ENCODE peak calls at places on chromosomes 4 and X, in eight cellular contexts. I is AG09319, M is mammary epithelial cell, E is HFFc6, F is cardiac muscle cell, A is activated B cell treated with CpG ODN at 0.5 μM for 24 hours, P is ovary, V is OCI-LY7. X is an unnamed sample.

GRCh38 chr4:126291886-126292285 is 977.1 kb downstream of the FAT4 start:
- DNase-seq in V (no peak), M (no peak), I (no peak), A (no peak), P (no peak), F (no peak), E (no peak), X (no peak)

GRCh38 chr4:11436084-11436483 is 7.4 kb upstream of the HS3ST1 start:
- DNase-seq in F (no peak), V (no peak), P (no peak), M (no peak), A (no peak), E (no peak), I (no peak), X (no peak)

GRCh38 chr4:41413670-41414069 is 124.3 kb upstream of the LIMCH1 start:
- DNase-seq in P (no peak), M (peak), V (no peak), F (no peak), E (no peak), A (no peak), I (no peak), X (no peak)

GRCh38 chr4:107708225-107708624 is 11.8 kb downstream of the PAPSS1 start:
- DNase-seq in E (no peak), V (no peak), I (no peak), M (peak), A (no peak), P (no peak), F (no peak), X (no peak)

GRCh38 chr4:27088491-27088890 is 227.8 kb downstream of the STIM2 start:
- DNase-seq in F (no peak), I (no peak), V (no peak), E (no peak), A (no peak), P (no peak), M (no peak), X (no peak)

GRCh38 chr4:120842046-120842445 is 80.5 kb downstream of the PRDM5 start:
- DNase-seq in P (no peak), A (no peak), E (peak), I (no peak), M (no peak), V (no peak), F (peak), X (no peak)

GRCh38 chr4:187309456-187309855 is 585.8 kb upstream of the FAT1 start:
- DNase-seq in P (no peak), A (no peak), M (peak), I (no peak), E (peak), V (no peak), F (no peak), X (no peak)

GRCh38 chrX:153641575-153642312 is 5.3 kb upstream of the DUSP9 start:
- DNase-seq in P (peak), F (no peak), I (no peak), V (no peak), M (no peak), E (no peak), A (no peak), X (no peak)

GRCh38 chr4:165738571-165738970 is 134.5 kb upstream of the TLL1 start:
- DNase-seq in M (peak), F (no peak), E (no peak), V (no peak), I (no peak), A (no peak), P (no peak), X (no peak)

GRCh38 chr4:165684177-165684870 is 188.7 kb upstream of the TLL1 start:
- DNase-seq in E (peak), I (peak), F (no peak), A (no peak), V (no peak), P (no peak), M (peak), X (no peak)

GRCh38 chr4:43233321-43233720 is 340.8 kb downstream of the GRXCR1 start:
- DNase-seq in V (no peak), E (no peak), A (no peak), M (no peak), P (no peak), I (no peak), F (no peak), X (no peak)

GRCh38 chr4:150255610-150256580 is 177.7 kb downstream of the DCLK2 start:
- DNase-seq in E (no peak), P (peak), A (no peak), M (no peak), I (no peak), V (no peak), F (no peak), X (no peak)

GRCh38 chr4:150259861-150260567 is 181.8 kb downstream of the DCLK2 start:
- DNase-seq in V (no peak), P (no peak), F (no peak), M (no peak), A (no peak), E (no peak), I (no peak), X (no peak)

GRCh38 chr4:150257338-150257737 is 179.1 kb downstream of the DCLK2 start:
- DNase-seq in P (no peak), M (no peak), A (no peak), V (no peak), F (no peak), I (no peak), E (no peak), X (no peak)

GRCh38 chr4:150256841-150257273 is 178.6 kb downstream of the DCLK2 start:
- DNase-seq in M (peak), E (no peak), I (no peak), F (no peak), P (no peak), A (no peak), V (no peak), X (no peak)

DNA sequence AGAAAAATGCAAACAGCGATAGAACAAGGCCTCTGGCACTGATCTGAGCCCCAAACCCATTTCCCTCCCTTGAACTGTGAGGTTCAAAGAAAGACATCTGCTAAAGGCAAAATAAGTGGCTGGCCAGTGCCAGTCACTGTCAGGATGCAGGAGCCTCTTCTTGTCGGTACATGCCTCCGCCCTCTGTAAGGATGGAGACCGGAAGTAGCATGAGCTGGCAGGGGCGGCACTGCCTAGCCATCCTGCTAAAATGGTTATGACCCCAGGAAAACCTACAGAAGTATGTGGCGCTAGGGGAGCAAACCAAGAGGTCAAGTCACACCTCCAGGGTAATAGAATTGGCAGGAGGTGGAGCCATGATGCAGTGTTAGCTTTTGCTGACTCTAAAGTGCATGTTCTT is 180.3 kb downstream of the DCLK2 start:
- DNase-seq in E (no peak), A (no peak), M (peak), V (no peak), I (no peak), P (no peak), F (no peak), X (no peak)
- TF ChIP-seq CTCF in E (no peak), A (no peak), M (no peak), V (no peak), I (no peak), P (no peak), F (no peak), X (no peak)

DNA sequence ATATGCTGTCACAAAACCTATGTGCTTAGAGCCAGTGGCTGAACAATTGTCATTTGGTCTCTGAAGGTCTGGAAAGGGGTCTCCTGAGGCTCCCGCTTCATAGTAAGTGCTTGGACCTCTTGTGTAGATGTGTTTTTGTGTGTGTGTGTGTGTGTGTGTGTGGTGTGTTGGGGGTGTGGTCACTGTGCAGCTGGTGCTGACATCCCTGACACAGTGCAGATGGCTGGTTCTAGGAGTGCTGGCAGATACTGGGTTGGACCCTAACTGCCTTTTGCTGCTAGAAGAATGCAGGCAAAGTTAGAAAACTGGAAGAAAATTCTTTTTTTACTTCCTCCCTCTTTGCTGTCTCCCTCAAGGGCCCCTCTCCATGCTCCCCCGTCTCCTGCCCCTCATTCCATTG is 1872.6 kb downstream of the ARAP2 start:
- DNase-seq in E (no peak), V (no peak), F (peak), A (no peak), M (no peak), I (no peak), P (no peak), X (no peak)
- TF ChIP-seq CTCF in E (no peak), V (no peak), F (no peak), A (no peak), M (no peak), I (no peak), P (no peak), X (no peak)

DNA sequence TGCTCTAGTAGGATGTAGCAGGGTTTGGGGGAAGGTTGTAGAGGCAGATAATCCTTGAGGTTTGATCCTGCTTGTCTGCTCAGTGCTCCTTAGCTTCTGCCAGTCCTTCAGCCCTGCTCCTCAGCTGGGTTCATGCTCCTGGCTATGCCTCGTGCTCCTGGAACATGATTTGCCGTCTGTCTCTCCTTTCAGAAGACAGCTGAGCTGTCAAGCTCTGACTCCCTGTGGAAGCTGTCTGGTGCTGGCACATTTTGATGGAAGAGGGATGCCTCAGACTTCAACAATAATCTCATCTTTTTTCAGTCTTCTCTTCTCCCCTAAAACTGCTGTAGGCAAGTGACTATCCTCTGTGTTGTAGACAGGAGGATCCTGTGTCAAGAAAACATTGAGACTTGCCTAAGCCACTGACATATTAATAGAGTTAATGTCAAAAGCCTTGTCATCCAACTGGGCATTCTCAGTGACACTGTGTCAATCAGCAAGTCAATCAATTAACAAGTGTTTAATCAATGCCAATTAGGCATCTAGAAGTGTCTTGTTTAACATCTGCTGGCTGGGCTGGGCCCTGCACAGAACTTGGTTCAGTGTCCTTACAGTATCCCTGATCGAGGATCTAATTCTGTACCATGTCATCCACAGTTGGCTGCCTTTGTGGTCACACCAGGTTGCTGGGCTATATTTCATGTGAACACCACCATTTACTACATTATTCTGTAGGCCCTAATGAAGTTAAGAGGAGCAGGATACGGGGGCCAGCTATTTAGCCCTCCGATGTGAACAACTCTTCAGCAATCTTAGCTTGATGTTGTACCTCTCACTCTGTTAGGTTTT is 96.7 kb downstream of the SYNPO2 start:
- DNase-seq in V (no peak), E (no peak), P (no peak), A (no peak), F (no peak), I (no peak), M (no peak), X (no peak)
- TF ChIP-seq CTCF in V (no peak), E (no peak), P (no peak), A (no peak), F (no peak), I (no peak), M (no peak), X (no peak)

GRCh38 chr4:46329118-46329976 is 60.6 kb downstream of the GABRA2 start:
- DNase-seq in P (no peak), E (no peak), F (peak), M (peak), I (no peak), V (peak), A (no peak), X (peak)
- TF ChIP-seq CTCF in P (no peak), E (no peak), F (peak), M (peak), I (no peak), V (peak), A (no peak), X (no peak)

GRCh38 chr4:162461952-162462351 is 298.2 kb upstream of the FSTL5 start:
- DNase-seq in P (no peak), E (no peak), F (no peak), M (no peak), I (no peak), A (no peak), V (no peak), X (no peak)
- TF ChIP-seq CTCF in P (no peak), E (no peak), F (no peak), M (peak), I (no peak), A (no peak), V (peak), X (no peak)

GRCh38 chr4:146099585-146099984 is 75.9 kb upstream of the LSM6 start:
- DNase-seq in E (no peak), A (no peak), M (no peak), P (no peak), V (no peak), I (no peak), F (no peak), X (no peak)

GRCh38 chr4:146096374-146096773 is 79.1 kb upstream of the LSM6 start:
- DNase-seq in A (no peak), P (no peak), F (no peak), E (no peak), I (no peak), M (no peak), V (no peak), X (no peak)

GRCh38 chr4:146098978-146099377 is 76.5 kb upstream of the LSM6 start:
- DNase-seq in P (no peak), I (no peak), V (no peak), E (no peak), M (no peak), A (no peak), F (no peak), X (no peak)

GRCh38 chr4:146095867-146096266 is 79.7 kb upstream of the LSM6 start:
- DNase-seq in I (no peak), F (no peak), M (no peak), V (no peak), A (no peak), P (no peak), E (no peak), X (no peak)

GRCh38 chr4:146098397-146098796 is 77.1 kb upstream of the LSM6 start:
- DNase-seq in E (no peak), F (no peak), I (no peak), M (no peak), P (no peak), V (no peak), A (no peak), X (no peak)
- TF ChIP-seq CTCF in E (no peak), F (no peak), I (no peak), M (no peak), P (no peak), V (no peak), A (no peak), X (no peak)

GRCh38 chr4:22999419-22999818 is 306.7 kb downstream of the GBA3 start:
- DNase-seq in E (no peak), A (no peak), F (no peak), I (no peak), P (no peak), V (no peak), M (no peak), X (no peak)
- TF ChIP-seq CTCF in E (no peak), A (no peak), F (no peak), I (no peak), P (no peak), V (peak), M (no peak), X (no peak)

GRCh38 chrX:24355095-24355494 is 5.3 kb upstream of the SUPT20HL1 start:
- DNase-seq in V (no peak), I (no peak), F (no peak), A (no peak), E (no peak), M (no peak), P (no peak), X (no peak)

GRCh38 chrX:24360272-24360671 is at the start of gene SUPT20HL1:
- DNase-seq in A (no peak), E (no peak), P (no peak), M (no peak), V (no peak), I (no peak), F (no peak), X (no peak)

GRCh38 chrX:24357101-24357500 is 3.3 kb upstream of the SUPT20HL1 start:
- DNase-seq in P (no peak), I (no peak), F (no peak), V (no peak), A (no peak), E (peak), M (no peak), X (no peak)
- TF ChIP-seq CTCF in P (no peak), I (no peak), F (no peak), V (no peak), A (no peak), E (no peak), M (no peak), X (no peak)

X was measured in activated CD8-positive, alpha-beta T cell treated with anti-CD3 and anti-CD28 coated beads for 36 hours.